ENCODE peak calls at places on chromosomes 3 and 15, in seven cellular contexts. E is NCI-H1105 treated with DMSO at 0.1 percent for 48 hours, M is tibial artery, G is small intestine, O is NCI-H526, Z is amniotic stem cell, A is kidney epithelial cell. S is an unnamed sample.

GRCh38 chr3:136728918-136729317 is 23.3 kb downstream of the STAG1 start:
- DNase-seq in E (no peak), M (no peak), G (no peak), O (no peak), Z (peak; percentile 39), A (peak; percentile 31), S (no peak)

GRCh38 chr3:48247401-48247807 is 6.5 kb downstream of the ZNF589 start:
- DNase-seq in E (no peak), M (no peak), G (no peak), O (no peak), Z (no peak), A (no peak), S (no peak)

GRCh38 chr15:31049682-31050606 is 51.6 kb downstream of the TRPM1 start:
- DNase-seq in E (no peak), M (no peak), G (no peak), O (no peak), Z (no peak), A (no peak), S (no peak)

GRCh38 chr3:101333883-101334282 is 13.5 kb upstream of the IMPG2 start:
- DNase-seq in E (no peak), M (no peak), G (no peak), O (no peak), Z (no peak), A (no peak), S (no peak)

GRCh38 chr3:195580733-195581443 is 2.9 kb downstream of the APOD start:
- DNase-seq in E (no peak), M (no peak), G (no peak), O (no peak), Z (no peak), A (peak; percentile 7), S (no peak)

GRCh38 chr3:139020036-139020867 is 474 bp downstream of the PRR23B start:
- DNase-seq in E (no peak), M (no peak), G (no peak), O (no peak), Z (no peak), A (no peak), S (no peak)

GRCh38 chr3:47780727-47781325 is 867 bp downstream of the SMARCC1 start:
- DNase-seq in E (peak; percentile 26), M (no peak), G (peak; percentile 56), O (peak; percentile 9), Z (no peak), A (no peak), S (no peak)

GRCh38 chr15:47803767-47804166 is 86.5 kb downstream of the SEMA6D start:
- DNase-seq in E (no peak), M (no peak), G (no peak), O (no peak), Z (no peak), A (no peak), S (no peak)

GRCh38 chr3:15052335-15053242 is 12.5 kb downstream of the MRPS25 start:
- DNase-seq in E (no peak), M (no peak), G (no peak), O (no peak), Z (no peak), A (no peak), S (no peak)

GRCh38 chr3:48222616-48223513 is at the start of gene CAMP:
- DNase-seq in E (no peak), M (peak; percentile 76), G (no peak), O (peak; percentile 23), Z (no peak), A (peak; percentile 64), S (no peak)

GRCh38 chr3:48623851-48624547 is 2.4 kb upstream of the TMEM89 start:
- DNase-seq in E (peak; percentile 8), M (no peak), G (no peak), O (no peak), Z (no peak), A (no peak), S (no peak)

GRCh38 chr15:59224474-59224873 is 17.8 kb downstream of the LDHAL6B start:
- DNase-seq in E (no peak), M (no peak), G (no peak), O (no peak), Z (no peak), A (no peak), S (peak; percentile 52)

GRCh38 chr3:20052851-20053250 is 12.6 kb downstream of the KAT2B start:
- DNase-seq in E (no peak), M (no peak), G (no peak), O (no peak), Z (no peak), A (no peak), S (no peak)

GRCh38 chr3:21839592-21839991 is 88.6 kb upstream of the ZNF385D start:
- DNase-seq in E (no peak), M (no peak), G (no peak), O (no peak), Z (peak; percentile 13), A (peak; percentile 55), S (no peak)

GRCh38 chr15:96333194-96334016 is 2.9 kb downstream of the NR2F2 start:
- DNase-seq in E (peak; percentile 43), M (peak; percentile 45), G (peak; percentile 45), O (no peak), Z (no peak), A (no peak), S (no peak)

GRCh38 chr3:64612082-64612860 is 75.5 kb downstream of the ADAMTS9 start:
- DNase-seq in E (no peak), M (no peak), G (peak; percentile 2), O (no peak), Z (no peak), A (no peak), S (no peak)

GRCh38 chr15:77528968-77529319 is 103.8 kb downstream of the LINGO1 start:
- DNase-seq in E (no peak), M (no peak), G (no peak), O (no peak), Z (no peak), A (no peak), S (no peak)

GRCh38 chr15:62607643-62608042 is 434.9 kb upstream of the TPM1 start:
- DNase-seq in E (no peak), M (no peak), G (no peak), O (no peak), Z (no peak), A (peak; percentile 70), S (no peak)

GRCh38 chr15:52728899-52729298 is 49.7 kb upstream of the ATOSA start:
- DNase-seq in E (no peak), M (no peak), G (no peak), O (no peak), Z (peak; percentile 3), A (no peak), S (no peak)

GRCh38 chr3:12708584-12709192 is 44.8 kb upstream of the RAF1 start:
- DNase-seq in E (no peak), M (peak; percentile 60), G (no peak), O (no peak), Z (peak; percentile 86), A (peak; percentile 71), S (peak; percentile 34)

GRCh38 chr3:49900491-49901153 is 3.1 kb downstream of the MST1R start:
- DNase-seq in E (no peak), M (no peak), G (peak; percentile 97), O (no peak), Z (peak; percentile 35), A (peak; percentile 55), S (peak; percentile 36)

GRCh38 chr3:45881031-45882022 is 5.0 kb upstream of the CCR9 start:
- DNase-seq in E (no peak), M (no peak), G (peak; percentile 71), O (no peak), Z (no peak), A (no peak), S (no peak)

GRCh38 chr15:29774900-29775299 is 47.4 kb downstream of the TJP1 start:
- DNase-seq in E (no peak), M (no peak), G (no peak), O (no peak), Z (no peak), A (peak; percentile 55), S (no peak)